ENCODE peak calls at places on chromosome 16, in four cellular contexts. R, N, X and M are unnamed samples.

GRCh38 chr16:67750466-67750865 is 31.4 kb upstream of the GFOD2 start:
- DNase-seq in R (no peak), X (no peak), N (no peak), M (no peak)

GRCh38 chr16:67663151-67663876 is 2.6 kb downstream of the PARD6A start:
- DNase-seq in X (no peak), N (peak; percentile 85), R (no peak), M (no peak)

GRCh38 chr16:48441863-48442279 is 56.7 kb upstream of the SIAH1 start:
- DNase-seq in N (no peak), R (no peak), X (no peak), M (no peak)

GRCh38 chr16:81189100-81189664 is 49.3 kb upstream of the BCO1 start:
- DNase-seq in N (no peak), X (no peak), R (no peak), M (no peak)

GRCh38 chr16:29806641-29807425 is 504 bp downstream of the MAZ start:
- DNase-seq in R (no peak), X (no peak), N (peak; percentile 76), M (peak; percentile 66)

GRCh38 chr16:84228321-84228838 is 11.4 kb downstream of the KCNG4 start:
- DNase-seq in N (peak; percentile 54), R (no peak), X (no peak), M (peak; percentile 88)

GRCh38 chr16:67055712-67056487 is 27.0 kb downstream of the CBFB start:
- DNase-seq in X (no peak), N (no peak), R (no peak), M (peak; percentile 81)

GRCh38 chr16:56729351-56729735 is 586 bp upstream of the NUP93 start:
- DNase-seq in R (no peak), N (no peak), X (no peak), M (no peak)

GRCh38 chr16:81112453-81112852 is 16.3 kb upstream of the GCSH start:
- DNase-seq in N (no peak), X (no peak), R (no peak), M (no peak)

GRCh38 chr16:30934827-30935557 is 11.6 kb downstream of the FBXL19 start:
- DNase-seq in N (peak; percentile 88), R (no peak), X (no peak), M (peak; percentile 45)

GRCh38 chr16:51896013-51896412 is 650.9 kb downstream of the TOX3 start:
- DNase-seq in X (no peak), R (no peak), N (peak; percentile 66), M (no peak)

GRCh38 chr16:2790631-2791030 is 3.3 kb upstream of the PRSS33 start:
- DNase-seq in R (no peak), X (no peak), N (no peak), M (no peak)

GRCh38 chr16:67528222-67528869 is at the start of gene RIPOR1:
- DNase-seq in R (peak; percentile 47), X (no peak), N (peak; percentile 66), M (no peak)

GRCh38 chr16:90019201-90019542 is at the start of gene DBNDD1:
- DNase-seq in R (peak; percentile 35), X (no peak), N (no peak), M (no peak)

GRCh38 chr16:16083421-16084156 is 134.2 kb downstream of the ABCC1 start:
- DNase-seq in N (no peak), X (no peak), R (no peak), M (peak; percentile 16)

GRCh38 chr16:12147681-12148479 is 171.3 kb downstream of the SNX29 start:
- DNase-seq in X (no peak), N (peak; percentile 82), R (no peak), M (no peak)

GRCh38 chr16:31214705-31215286 is 877 bp downstream of the TRIM72 start:
- DNase-seq in N (peak; percentile 61), X (no peak), R (no peak), M (no peak)

GRCh38 chr16:15708096-15708495 is 58.1 kb downstream of the NDE1 start:
- DNase-seq in N (no peak), X (no peak), R (no peak), M (no peak)

GRCh38 chr16:56998352-56998751 is 9.0 kb downstream of the NLRC5 start:
- DNase-seq in X (no peak), N (no peak), R (no peak), M (no peak)

GRCh38 chr16:28063047-28063521 is 430 bp downstream of the GSG1L start:
- DNase-seq in N (peak; percentile 53), R (no peak), X (no peak), M (no peak)

GRCh38 chr16:84563776-84564420 is 54.0 kb downstream of the COTL1 start:
- DNase-seq in R (no peak), X (no peak), N (no peak), M (no peak)

GRCh38 chr16:22425036-22425801 is 50.8 kb upstream of the CDR2 start:
- DNase-seq in N (no peak), X (no peak), R (no peak), M (no peak)

GRCh38 chr16:68259421-68259820 is 4.9 kb upstream of the SLC7A6 start:
- DNase-seq in X (no peak), N (no peak), R (no peak), M (no peak)

GRCh38 chr16:11972128-11972527 is 4.4 kb upstream of the SNX29 start:
- DNase-seq in X (no peak), R (no peak), N (peak; percentile 66), M (peak; percentile 9)

GRCh38 chr16:13984794-13985193 is 64.8 kb downstream of the ERCC4 start:
- DNase-seq in R (no peak), N (no peak), X (no peak), M (no peak)

GRCh38 chr16:86362155-86362849 is 148.0 kb upstream of the FOXF1 start:
- DNase-seq in R (no peak), X (no peak), N (peak; percentile 57), M (peak; percentile 21)

GRCh38 chr16:86364653-86365380 is 145.5 kb upstream of the FOXF1 start:
- DNase-seq in R (no peak), N (no peak), X (no peak), M (no peak)

GRCh38 chr16:86363836-86364618 is 146.3 kb upstream of the FOXF1 start:
- DNase-seq in N (no peak), X (no peak), R (no peak), M (no peak)

GRCh38 chr16:86365513-86366040 is 144.8 kb upstream of the FOXF1 start:
- DNase-seq in X (no peak), N (no peak), R (no peak), M (no peak)

DNA sequence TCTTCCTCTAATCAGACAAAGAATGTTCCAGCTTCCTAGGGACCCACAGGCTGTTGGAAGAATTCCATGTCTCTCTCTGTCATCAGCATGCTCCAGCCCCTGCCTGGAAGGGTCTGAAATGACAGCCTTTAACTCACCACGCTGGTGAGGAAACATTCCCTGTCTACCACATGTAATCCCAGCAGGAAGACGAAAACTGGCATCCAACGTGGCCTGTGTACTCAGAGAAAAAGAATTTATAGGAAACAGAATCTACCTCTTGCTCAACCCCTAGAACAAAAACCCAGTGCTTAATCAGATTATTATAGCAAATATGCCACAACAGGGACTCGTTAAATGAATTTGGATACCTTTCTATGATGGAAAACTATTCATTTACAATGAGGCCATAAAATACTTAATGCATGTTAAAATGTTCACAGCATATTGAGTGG is 147.3 kb upstream of the FOXF1 start:
- DNase-seq in N (no peak), X (no peak), R (no peak), M (peak; percentile 90)
- TF ChIP-seq CTCF in N (no peak), X (no peak), R (no peak), M (no peak)

DNA sequence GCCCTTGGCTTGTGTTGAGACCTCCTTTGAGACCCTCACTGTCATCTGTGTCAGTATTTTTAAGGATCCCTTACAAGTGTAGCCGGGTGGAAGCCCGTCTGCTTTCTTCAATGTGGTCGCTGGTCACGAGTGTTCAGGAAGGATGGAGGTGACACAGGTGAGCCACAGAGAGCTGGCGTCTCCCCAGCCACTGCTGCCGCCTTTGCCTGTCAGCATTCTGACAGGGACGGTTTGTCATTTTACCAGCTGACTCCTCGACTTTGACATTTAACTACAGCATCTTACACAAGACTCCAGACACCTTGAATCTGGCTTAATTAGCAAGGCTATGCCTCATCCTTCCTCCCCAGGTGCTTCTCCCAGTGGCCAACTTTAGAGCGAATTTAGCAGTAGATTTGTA is 56.3 kb upstream of the MPHOSPH6 start:
- DNase-seq in N (no peak), X (no peak), R (no peak), M (no peak)
- TF ChIP-seq CTCF in N (no peak), X (no peak), R (no peak), M (no peak)

DNA sequence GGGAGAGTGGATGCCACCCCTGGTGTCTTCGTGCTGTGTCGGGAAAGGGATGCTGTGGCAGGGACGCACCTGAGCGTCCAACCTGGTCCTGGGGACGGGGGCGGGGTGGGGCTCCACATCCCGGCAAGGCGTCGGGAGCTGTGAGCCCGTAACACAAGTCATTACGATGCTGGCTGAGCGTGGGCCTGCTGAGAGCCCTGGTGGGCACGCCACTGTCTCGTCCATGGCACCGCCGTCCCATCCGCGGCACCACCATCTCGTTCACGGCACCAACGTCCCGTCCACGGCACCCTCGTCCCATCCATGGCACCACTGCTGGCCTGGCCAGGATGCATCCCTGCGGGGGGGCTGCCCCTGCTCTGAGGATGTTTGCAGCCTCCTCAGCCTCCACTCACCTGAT is 24.1 kb upstream of the GNG13 start:
- DNase-seq in N (no peak), R (no peak), X (no peak), M (no peak)
- TF ChIP-seq CTCF in N (no peak), R (no peak), X (no peak), M (no peak)

GRCh38 chr16:55539488-55539887 is 27.0 kb upstream of the CAPNS2 start:
- DNase-seq in N (no peak), R (no peak), X (no peak), M (no peak)
- TF ChIP-seq CTCF in N (no peak), R (no peak), X (no peak), M (no peak)

GRCh38 chr16:19274178-19274797 is 11.2 kb upstream of the CLEC19A start:
- DNase-seq in R (no peak), X (no peak), N (no peak), M (no peak)
- TF ChIP-seq CTCF in R (no peak), X (no peak), N (no peak), M (no peak)

DNA sequence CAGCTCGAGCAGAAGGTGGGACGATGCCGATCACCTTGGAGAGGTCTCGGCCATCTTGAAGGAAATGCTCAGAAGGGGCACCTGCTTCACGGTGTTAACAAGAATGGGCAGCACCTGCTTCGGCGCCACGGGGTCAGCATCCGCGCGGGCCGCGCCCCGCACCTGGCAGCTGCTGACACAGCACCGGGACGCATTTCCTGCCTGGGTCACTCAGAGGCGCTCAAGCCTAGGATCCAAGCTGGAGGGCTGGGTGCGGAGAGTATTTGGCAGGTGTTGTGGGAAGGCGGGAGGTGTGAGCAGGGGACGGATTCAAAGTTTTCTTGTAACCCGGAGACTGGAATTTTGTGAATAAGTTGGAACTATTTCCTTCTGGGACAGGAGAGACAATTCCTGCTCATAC is 39.3 kb upstream of the AKTIP start:
- DNase-seq in X (no peak), N (peak; percentile 79), R (no peak), M (no peak)
- TF ChIP-seq CTCF in X (no peak), N (peak; percentile 20), R (no peak), M (no peak)